ENCODE peak calls at places on chromosomes 1 and 21, in seven cellular contexts. T, S, H, C, V, L and W are unnamed samples. For H3K27me3, the result is how much of the 10 kb centered on the place peaks cover.

GRCh38 chr1:82064701-82065100 is 264.0 kb downstream of the ADGRL2 start:
- DNase-seq in C (no peak), H (no peak), L (no peak), S (no peak), V (no peak), T (no peak), W (no peak)

GRCh38 chr1:59949648-59950047 is 23.1 kb upstream of the CYP2J2 start:
- DNase-seq in C (no peak), H (no peak), T (no peak), L (no peak), V (no peak), S (no peak), W (no peak)

GRCh38 chr1:95948023-95948422 is 714.0 kb downstream of the RWDD3 start:
- DNase-seq in V (no peak), H (no peak), T (no peak), S (no peak), C (no peak), L (no peak), W (no peak)

GRCh38 chr1:153963850-153964331 is 554 bp upstream of the SLC39A1 start:
- DNase-seq in S (no peak), L (peak), H (peak), C (no peak), T (peak), V (peak), W (peak)

GRCh38 chr1:155322953-155323728 is 2.4 kb downstream of the RUSC1 start:
- DNase-seq in S (peak), V (peak), C (peak), H (peak), T (peak), L (peak), W (peak)

GRCh38 chr1:84772428-84772943 is 82.2 kb upstream of the SSX2IP start:
- DNase-seq in C (peak), L (peak), V (peak), T (peak), H (peak), S (peak), W (no peak)

GRCh38 chr1:94416901-94417701 is 1.1 kb upstream of the ABCD3 start:
- DNase-seq in S (peak), C (peak), L (peak), T (peak), H (no peak), V (peak), W (no peak)

GRCh38 chr21:26756491-26757159 is 88.6 kb downstream of the ADAMTS1 start:
- DNase-seq in H (no peak), L (no peak), S (peak), V (no peak), C (no peak), T (no peak), W (no peak)

GRCh38 chr1:44642925-44643324 is 31.4 kb downstream of the TMEM53 start:
- DNase-seq in S (no peak), T (no peak), V (no peak), H (no peak), C (no peak), L (no peak), W (no peak)

GRCh38 chr1:201140941-201141260 is 13.4 kb downstream of the TMEM9 start:
- DNase-seq in C (no peak), L (no peak), V (no peak), T (no peak), S (no peak), H (no peak), W (no peak)

GRCh38 chr1:45643341-45643740 is 19.5 kb upstream of the CCDC17 start:
- DNase-seq in V (no peak), S (no peak), T (no peak), C (no peak), H (no peak), L (no peak), W (no peak)

GRCh38 chr1:183079697-183080096 is 56.5 kb downstream of the LAMC1 start:
- DNase-seq in C (no peak), V (no peak), L (no peak), S (no peak), T (no peak), H (no peak), W (no peak)
- H3K27ac ChIP-seq in C (no peak), V (no peak), L (no peak), S (no peak), T (peak), H (no peak), W (no peak)

DNA sequence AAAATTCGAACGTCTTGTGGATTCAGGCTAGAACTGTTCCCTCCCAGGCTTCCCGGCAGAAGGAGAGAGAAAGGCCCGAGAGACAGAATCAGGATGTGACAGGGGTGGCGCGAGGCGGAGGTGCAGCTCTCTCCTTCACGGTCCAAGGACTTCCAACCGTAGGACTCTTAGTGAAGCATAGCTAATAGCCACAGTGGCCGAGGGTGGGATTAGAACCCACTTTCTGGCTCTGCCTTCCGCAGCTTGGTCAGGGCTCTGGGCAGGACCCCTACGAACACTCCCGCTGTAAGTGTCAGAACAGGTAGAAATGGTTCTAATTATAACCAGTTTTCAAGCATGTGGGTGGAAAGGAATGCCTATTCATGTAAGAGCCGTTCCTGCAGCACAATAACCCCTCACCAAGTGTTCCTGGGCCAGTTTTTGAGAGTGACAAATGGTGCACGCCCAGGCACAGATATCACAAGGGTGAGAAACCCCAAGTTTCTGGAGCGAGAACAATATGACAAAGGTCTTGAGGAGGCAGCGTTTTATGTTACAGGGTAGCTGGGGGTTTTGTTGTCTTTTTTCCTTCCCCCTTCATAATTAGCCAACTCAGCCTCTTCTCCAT is 86.4 kb downstream of the SYF2 start:
- DNase-seq in L (no peak), V (no peak), T (no peak), C (no peak), S (no peak), H (no peak), W (no peak)
- H3K4me3 ChIP-seq in L (no peak), V (no peak), T (no peak), C (no peak), S (no peak), H (no peak), W (no peak)

DNA sequence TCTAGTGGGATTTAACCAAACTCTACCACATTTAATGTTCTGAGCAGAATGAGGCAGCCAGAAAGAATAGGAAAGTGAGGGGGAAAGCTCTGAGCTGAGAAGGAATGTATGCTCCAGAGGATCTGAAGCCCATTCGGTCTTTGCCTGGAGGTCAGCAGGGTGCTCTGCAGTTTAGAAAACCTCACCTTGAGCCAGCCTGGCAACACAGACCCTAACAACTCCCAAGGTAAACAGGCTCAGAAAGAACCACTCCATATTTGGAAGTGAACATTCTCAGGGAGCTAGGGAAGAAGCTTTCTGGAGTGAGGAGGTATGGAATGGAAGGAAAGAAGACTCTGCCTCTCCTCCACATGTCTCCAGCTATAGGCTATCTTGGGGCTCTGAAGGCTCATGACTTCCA is 398.8 kb downstream of the SEC16B start:
- DNase-seq in V (no peak), C (no peak), S (no peak), T (no peak), H (no peak), L (no peak), W (no peak)
- H3K27me3 ChIP-seq in V (under half), C (under half), S (under half), T (under half), H (under half), L (under half), W (under half)

DNA sequence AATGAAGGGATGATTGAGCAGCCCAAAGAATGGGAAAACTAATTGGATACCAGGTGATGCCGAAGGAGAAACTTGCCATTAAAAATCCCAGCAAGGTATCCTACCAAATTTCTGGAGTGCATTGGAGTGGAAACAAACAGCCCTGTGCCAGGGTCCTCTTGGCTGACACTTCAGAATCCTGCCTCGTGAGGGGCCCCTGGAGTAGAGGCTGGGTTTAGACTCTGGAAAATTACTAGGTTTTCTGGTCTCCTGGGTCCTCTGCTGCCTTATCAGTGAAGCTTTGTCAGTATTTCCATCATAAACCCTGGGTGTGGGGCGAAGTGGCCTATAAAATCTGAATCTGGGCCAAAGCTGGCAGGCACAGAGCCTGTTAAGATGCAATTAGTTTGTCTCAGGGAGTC is 289.1 kb upstream of the USP24 start:
- DNase-seq in S (no peak), C (no peak), V (no peak), H (no peak), L (peak), T (no peak), W (no peak)
- H3K27ac ChIP-seq in S (peak), C (no peak), V (no peak), H (no peak), L (peak), T (peak), W (no peak)

GRCh38 chr21:14215971-14216621 is at the start of gene RBM11:
- DNase-seq in T (peak), C (no peak), L (peak), H (peak), V (peak), S (peak), W (peak)
- H3K4me3 ChIP-seq in T (peak), C (peak), L (peak), H (peak), V (peak), S (peak), W (peak)